ENCODE peak calls at places on chromosome 6, in seven cellular contexts. B is SK-N-SH, O is OCI-LY7, R is AG04449, P is fibroblast of mammary gland, H is heart left ventricle, L is mucosa of descending colon. A is an unnamed sample.

GRCh38 chr6:30443657-30444450 is 45.5 kb upstream of the HLA-E start:
- DNase-seq in P (peak; percentile 44), R (no peak), H (no peak), O (no peak), B (no peak), L (no peak), A (peak; percentile 37)

GRCh38 chr6:123895346-123895745 is 91.7 kb downstream of the NKAIN2 start:
- DNase-seq in R (no peak), H (no peak), B (no peak), O (no peak), P (no peak), L (no peak), A (no peak)

GRCh38 chr6:170011233-170012142 is 260.1 kb downstream of the ERMARD start:
- DNase-seq in P (no peak), O (no peak), H (peak; percentile 90), R (no peak), B (no peak), L (no peak), A (no peak)

GRCh38 chr6:107957909-107958688 is at the start of gene SEC63:
- DNase-seq in P (peak; percentile 95), H (peak; percentile 98), B (peak; percentile 98), O (peak; percentile 98), L (peak; percentile 97), R (peak; percentile 67), A (peak; percentile 97)

GRCh38 chr6:170003027-170003426 is 251.6 kb downstream of the ERMARD start:
- DNase-seq in P (no peak), B (no peak), O (no peak), H (no peak), R (no peak), L (no peak), A (no peak)

GRCh38 chr6:54971825-54972224 is 125.3 kb downstream of the FAM83B start:
- DNase-seq in L (no peak), H (no peak), P (no peak), B (no peak), O (no peak), R (no peak), A (no peak)

GRCh38 chr6:37324131-37325033 is 29.4 kb upstream of the RNF8 start:
- DNase-seq in O (no peak), H (no peak), R (no peak), L (no peak), P (peak; percentile 71), B (no peak), A (peak; percentile 23)

GRCh38 chr6:158131926-158132325 is 36.1 kb downstream of the SERAC1 start:
- DNase-seq in L (no peak), R (no peak), O (peak; percentile 41), B (peak; percentile 62), P (peak; percentile 35), H (no peak), A (peak; percentile 72)

GRCh38 chr6:21909321-21909720 is 315.8 kb downstream of the SOX4 start:
- DNase-seq in B (no peak), P (no peak), L (no peak), R (no peak), O (no peak), H (no peak), A (no peak)

GRCh38 chr6:112365952-112366351 is 18.8 kb downstream of the RFPL4B start:
- DNase-seq in L (no peak), O (no peak), R (no peak), P (no peak), B (no peak), H (no peak), A (no peak)

GRCh38 chr6:134491473-134491872 is 173.6 kb upstream of the SGK1 start:
- DNase-seq in R (peak; percentile 19), B (no peak), O (no peak), P (no peak), L (no peak), H (no peak), A (no peak)

GRCh38 chr6:63742060-63742459 is 106.5 kb downstream of the PHF3 start:
- DNase-seq in L (no peak), O (no peak), P (no peak), B (no peak), H (no peak), R (no peak), A (no peak)

GRCh38 chr6:71205336-71205956 is 83.2 kb upstream of the OGFRL1 start:
- DNase-seq in R (no peak), H (no peak), O (no peak), B (no peak), P (peak; percentile 70), L (no peak), A (no peak)

GRCh38 chr6:31139599-31139998 is 733 bp upstream of the PSORS1C2 start:
- DNase-seq in R (no peak), O (no peak), B (no peak), P (peak; percentile 8), L (no peak), H (peak; percentile 41), A (no peak)

DNA sequence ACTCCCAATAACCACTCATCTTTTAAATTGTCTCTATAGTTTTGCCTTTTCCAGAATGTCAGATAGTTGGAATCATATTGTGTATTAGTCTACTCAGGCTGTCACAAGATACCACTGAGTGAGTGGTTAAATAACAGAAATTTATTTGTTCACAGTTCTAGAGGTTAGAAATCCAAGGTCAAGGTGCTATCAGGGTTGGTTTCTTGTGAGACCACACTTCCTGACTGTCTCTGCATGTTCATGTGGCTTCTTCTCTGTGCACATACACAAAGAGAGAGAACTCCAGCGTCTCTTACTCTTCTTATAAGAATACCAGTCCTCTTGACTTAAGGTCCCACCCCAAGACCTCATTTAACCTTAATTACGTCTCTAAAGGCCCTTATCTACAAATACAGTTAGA is 23.9 kb upstream of the PRSS35 start:
- DNase-seq in L (no peak), P (no peak), H (no peak), B (no peak), O (no peak), R (no peak), A (no peak)
- TF ChIP-seq CTCF in L (no peak), P (no peak), H (no peak), B (no peak), O (no peak), R (no peak), A (no peak)

GRCh38 chr6:93786474-93787330 is 367.3 kb upstream of the EPHA7 start:
- DNase-seq in R (no peak), O (no peak), L (no peak), P (peak; percentile 63), B (no peak), H (no peak), A (no peak)
- H3K4me3 ChIP-seq in R (no peak overlapping the region), O (no peak overlapping the region), L (no peak overlapping the region), P (no peak overlapping the region), B (no peak overlapping the region), H (no peak overlapping the region), A (no peak overlapping the region)

DNA sequence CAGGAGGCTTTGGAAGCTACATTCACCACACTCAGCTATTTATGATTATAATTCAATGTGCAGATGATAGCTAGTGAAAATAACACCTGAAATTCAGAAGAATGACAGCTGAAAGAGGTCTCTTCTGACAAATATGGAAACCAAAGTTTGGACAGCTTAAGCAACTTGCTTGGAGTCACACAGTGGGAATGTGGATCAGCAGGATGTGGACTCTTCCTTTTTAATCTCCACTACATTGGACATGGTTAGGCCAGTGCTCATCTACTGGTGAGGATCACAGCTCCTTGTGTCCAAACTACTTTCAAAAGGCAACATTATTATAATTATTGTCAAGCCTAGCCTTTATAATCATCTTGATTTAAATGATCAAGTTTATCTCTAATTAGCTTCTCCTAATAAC is 10.4 kb downstream of the TRAPPC3L start:
- DNase-seq in O (no peak), B (no peak), H (no peak), L (no peak), P (no peak), R (no peak), A (no peak)
- TF ChIP-seq CTCF in O (no peak), B (no peak), H (no peak), L (no peak), P (no peak), R (no peak), A (no peak)

DNA sequence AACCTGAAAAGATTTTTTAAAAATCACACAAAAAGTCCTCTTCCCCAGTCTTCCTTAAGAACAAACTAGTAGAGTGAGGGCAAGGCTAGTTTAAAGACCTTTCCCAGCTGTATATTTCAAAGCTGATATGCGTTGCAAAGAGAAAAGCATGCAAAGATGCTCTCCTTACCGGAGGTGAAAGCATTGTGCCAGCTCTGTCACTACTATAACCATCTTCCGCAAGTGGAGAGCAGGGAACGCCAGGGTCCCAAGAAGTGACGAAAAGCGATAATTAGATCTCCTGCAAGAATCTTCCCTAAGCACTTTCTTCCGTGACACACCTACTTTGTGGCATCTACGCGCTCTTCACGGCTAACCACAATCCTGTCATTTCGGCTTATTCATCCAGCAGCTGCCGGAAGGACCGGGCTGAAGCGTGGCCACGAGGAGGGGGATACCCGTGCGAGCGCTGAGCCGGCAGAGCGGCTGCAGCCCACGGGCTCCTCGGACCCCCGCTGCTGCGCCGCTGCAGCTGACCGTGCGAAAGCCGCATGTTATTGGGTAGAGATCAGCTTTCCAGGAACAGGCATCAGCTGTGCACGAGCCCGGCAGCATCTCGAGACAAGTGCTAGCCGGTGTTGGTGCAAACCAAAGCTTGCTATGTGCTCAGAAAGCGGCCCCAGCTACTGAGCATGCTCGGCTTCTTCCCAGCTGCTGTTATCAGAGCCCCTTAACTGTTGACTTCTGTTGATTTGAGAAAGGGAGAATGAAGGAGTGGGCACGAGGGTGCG is 57.2 kb upstream of the ARHGAP18 start:
- DNase-seq in P (peak; percentile 63), L (no peak), O (no peak), R (no peak), H (no peak), B (peak; percentile 25), A (peak; percentile 84)
- H3K4me3 ChIP-seq in P (peak overlapping the region; percentile 57), L (no peak overlapping the region), O (no peak overlapping the region), R (peak overlapping the region; percentile 59), H (peak overlapping the region; percentile 46), B (peak overlapping the region; percentile 59), A (peak overlapping the region; percentile 29)

DNA sequence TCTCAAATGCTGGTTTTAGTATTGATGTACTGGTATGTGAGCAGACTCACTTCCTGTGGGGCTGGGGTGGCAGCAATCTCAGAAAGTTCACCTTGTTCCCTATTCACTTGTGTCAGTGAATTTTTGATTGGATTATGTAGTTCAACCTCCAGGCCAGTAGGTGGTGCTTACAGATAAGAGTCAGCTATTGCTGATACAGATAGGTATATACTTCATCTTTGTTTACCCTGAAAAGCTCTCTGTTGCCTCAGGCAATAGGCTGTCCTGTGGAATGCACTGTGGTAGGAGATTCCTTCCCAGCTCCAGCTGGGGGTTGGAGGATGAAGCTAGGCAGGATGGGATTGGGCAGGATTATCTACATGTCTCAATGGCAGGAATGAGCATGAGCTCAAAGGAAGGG is 851.2 kb upstream of the EYS start:
- DNase-seq in L (no peak), O (peak; percentile 16), P (no peak), H (no peak), B (no peak), R (no peak), A (peak; percentile 44)
- TF ChIP-seq CTCF in L (no peak), O (peak; percentile 69), P (no peak), H (no peak), B (peak; percentile 35), R (no peak), A (peak; percentile 38)

GRCh38 chr6:11538799-11539468 is 1.4 kb downstream of the TMEM170B start:
- DNase-seq in P (no peak), R (no peak), O (peak; percentile 11), B (no peak), H (no peak), L (no peak), A (peak; percentile 76)
- H3K4me3 ChIP-seq in P (peak overlapping the region; percentile 45), R (peak overlapping the region; percentile 63), O (peak overlapping the region; percentile 89), B (peak overlapping the region; percentile 93), H (peak overlapping the region; percentile 80), L (peak overlapping the region; percentile 71), A (peak overlapping the region; percentile 86)

GRCh38 chr6:89122625-89123024 is 4.8 kb upstream of the SRSF12 start:
- DNase-seq in L (peak; percentile 26), H (no peak), O (peak; percentile 63), R (no peak), P (peak; percentile 50), B (peak; percentile 57), A (peak; percentile 64)
- TF ChIP-seq CTCF in L (no peak), H (peak; percentile 63), O (peak; percentile 85), R (peak; percentile 40), P (peak; percentile 58), B (peak; percentile 68), A (peak; percentile 41)

GRCh38 chr6:53847796-53848314 is 53.0 kb downstream of the LRRC1 start:
- DNase-seq in O (no peak), P (no peak), H (no peak), B (no peak), L (no peak), R (no peak), A (no peak)
- H3K4me3 ChIP-seq in O (no peak overlapping the region), P (no peak overlapping the region), H (no peak overlapping the region), B (no peak overlapping the region), L (no peak overlapping the region), R (no peak overlapping the region), A (no peak overlapping the region)

A was measured in NB4.